ENCODE peak calls at places on chromosomes 16 and 17, in five cellular contexts. Z is GM04503; T is activated T-cell treated with anti-CD3 and anti-CD28 coated beads, Interleukin-2, amount 50 U/mL, for 24 hours; H is neural crest cell; I is NCI-H2081. K is an unnamed sample.
A peak's percentile ranks its signal among the peaks of the same experiment; 100 is the strongest.

GRCh38 chr16:68744744-68745280 is 7.7 kb downstream of the CDH1 start:
- DNase-seq in I (peak; percentile 92), H (no peak), T (no peak), Z (no peak), K (peak; percentile 94)

GRCh38 chr17:7479139-7479388 is 367 bp downstream of the ZBTB4 start:
- DNase-seq in T (no peak), I (no peak), H (no peak), Z (no peak), K (no peak)

GRCh38 chr17:80772906-80773242 is 218.8 kb upstream of the CHMP6 start:
- DNase-seq in T (peak; percentile 31), Z (no peak), I (no peak), H (no peak), K (peak; percentile 51)

GRCh38 chr17:37283414-37283961 is 92.3 kb upstream of the C17orf78 start:
- DNase-seq in Z (no peak), T (no peak), I (no peak), H (no peak), K (no peak)

GRCh38 chr16:10562361-10562899 is 18.0 kb downstream of the EMP2 start:
- DNase-seq in H (no peak), Z (no peak), T (no peak), I (no peak), K (no peak)

GRCh38 chr17:32141690-32142037 is 638 bp upstream of the RHOT1 start:
- DNase-seq in Z (no peak), T (no peak), H (no peak), I (no peak), K (no peak)

GRCh38 chr16:65910291-65910690 is 456.2 kb upstream of the CDH5 start:
- DNase-seq in I (no peak), T (no peak), H (no peak), Z (no peak), K (no peak)

GRCh38 chr17:82599674-82600661 is 48.3 kb downstream of the WDR45B start:
- DNase-seq in T (no peak), Z (no peak), I (no peak), H (no peak), K (peak; percentile 59)

GRCh38 chr17:50173335-50173941 is 7.6 kb downstream of the SGCA start:
- DNase-seq in H (no peak), Z (peak; percentile 70), T (no peak), I (no peak), K (peak; percentile 92)

GRCh38 chr17:43402567-43402966 is 3.8 kb downstream of the ARL4D start:
- DNase-seq in I (no peak), T (no peak), H (no peak), Z (no peak), K (peak; percentile 53)

GRCh38 chr16:79607587-79607986 is 7.0 kb upstream of the MAF start:
- DNase-seq in T (no peak), H (no peak), I (no peak), Z (no peak), K (peak; percentile 80)